ENCODE peak calls at places on chromosomes 16 and 17, in six cellular contexts. P is fibroblast of pulmonary artery, H is endothelial cell, T is neuronal stem cell, A is substantia nigra, O is non-pigmented ciliary epithelial cell. M is an unnamed sample.

GRCh38 chr17:79839363-79840203 is at the start of gene CBX4:
- DNase-seq in P (peak; percentile 92), H (peak; percentile 86), T (peak; percentile 88), A (peak; percentile 98), O (no peak), M (peak; percentile 87)

GRCh38 chr16:66128363-66128725 is 238.1 kb upstream of the CDH5 start:
- DNase-seq in P (no peak), H (no peak), T (no peak), A (no peak), O (no peak), M (no peak)

GRCh38 chr17:13698832-13699231 is 97.1 kb upstream of the HS3ST3A1 start:
- DNase-seq in P (no peak), H (no peak), T (no peak), A (no peak), O (no peak), M (no peak)

GRCh38 chr17:15516150-15516549 is 47.1 kb downstream of the TVP23C start:
- DNase-seq in P (peak; percentile 45), H (no peak), T (no peak), A (no peak), O (no peak), M (no peak)

GRCh38 chr16:28986492-28986891 is 1.6 kb downstream of the LAT start:
- DNase-seq in P (no peak), H (no peak), T (no peak), A (no peak), O (no peak), M (no peak)

GRCh38 chr17:45740553-45741330 is 43.4 kb upstream of the CRHR1 start:
- DNase-seq in P (peak; percentile 5), H (peak; percentile 37), T (peak; percentile 87), A (peak; percentile 81), O (no peak), M (peak; percentile 4)

GRCh38 chr17:44921122-44921882 is 6.0 kb upstream of the GFAP start:
- DNase-seq in P (no peak), H (no peak), T (peak; percentile 33), A (no peak), O (no peak), M (no peak)

GRCh38 chr17:76446449-76447231 is 6.3 kb downstream of the UBE2O start:
- DNase-seq in P (peak; percentile 83), H (no peak), T (no peak), A (no peak), O (peak; percentile 57), M (no peak)

GRCh38 chr17:79951361-79952264 is 84.1 kb downstream of the TBC1D16 start:
- DNase-seq in P (peak; percentile 90), H (no peak), T (no peak), A (peak; percentile 67), O (peak; percentile 50), M (no peak)

GRCh38 chr17:31527606-31528005 is 136.1 kb downstream of the RAB11FIP4 start:
- DNase-seq in P (peak; percentile 61), H (no peak), T (no peak), A (no peak), O (no peak), M (no peak)

GRCh38 chr17:44992242-44992939 is 24.3 kb upstream of the C1QL1 start:
- DNase-seq in P (no peak), H (no peak), T (no peak), A (no peak), O (no peak), M (no peak)

GRCh38 chr16:49838361-49838638 is 17.6 kb downstream of the ZNF423 start:
- DNase-seq in P (no peak), H (no peak), T (no peak), A (no peak), O (no peak), M (no peak)

GRCh38 chr17:63390090-63390489 is 56.0 kb downstream of the CYB561 start:
- DNase-seq in P (no peak), H (no peak), T (no peak), A (no peak), O (no peak), M (no peak)

GRCh38 chr17:8941520-8941919 is 24.0 kb downstream of the PIK3R5 start:
- DNase-seq in P (no peak), H (no peak), T (no peak), A (no peak), O (no peak), M (peak; percentile 71)

GRCh38 chr17:72588961-72589360 is 468.1 kb downstream of the SOX9 start:
- DNase-seq in P (no peak), H (no peak), T (no peak), A (peak; percentile 61), O (no peak), M (no peak)

GRCh38 chr16:58792188-58792587 is 58.1 kb upstream of the GOT2 start:
- DNase-seq in P (no peak), H (no peak), T (no peak), A (no peak), O (no peak), M (no peak)

GRCh38 chr16:67528870-67529638 is 425 bp downstream of the RIPOR1 start:
- DNase-seq in P (peak; percentile 44), H (no peak), T (no peak), A (peak; percentile 68), O (no peak), M (no peak)

GRCh38 chr16:1691956-1692355 is 13.9 kb downstream of the JPT2 start:
- DNase-seq in P (peak; percentile 74), H (no peak), T (no peak), A (no peak), O (peak; percentile 76), M (no peak)

GRCh38 chr16:27708651-27709050 is 158.7 kb downstream of the KATNIP start:
- DNase-seq in P (no peak), H (no peak), T (no peak), A (no peak), O (no peak), M (no peak)

GRCh38 chr16:81549547-81550411 is 105.2 kb downstream of the CMIP start:
- DNase-seq in P (no peak), H (no peak), T (no peak), A (no peak), O (no peak), M (no peak)

GRCh38 chr17:7929158-7930029 is at the start of gene KCNAB3:
- DNase-seq in P (peak; percentile 73), H (peak; percentile 74), T (peak; percentile 69), A (peak; percentile 82), O (no peak), M (no peak)

GRCh38 chr17:81428121-81428515 is 32.9 kb downstream of the BAHCC1 start:
- DNase-seq in P (no peak), H (no peak), T (no peak), A (peak; percentile 68), O (no peak), M (no peak)

GRCh38 chr17:71361691-71362450 is 758.9 kb upstream of the SOX9 start:
- DNase-seq in P (peak; percentile 25), H (no peak), T (no peak), A (no peak), O (no peak), M (no peak)

GRCh38 chr17:75918112-75918445 is 13.4 kb upstream of the MRPL38 start:
- DNase-seq in P (no peak), H (no peak), T (no peak), A (no peak), O (no peak), M (no peak)

GRCh38 chr17:3602499-3602898 is 6.7 kb downstream of the TRPV1 start:
- DNase-seq in P (peak; percentile 38), H (no peak), T (no peak), A (no peak), O (no peak), M (peak; percentile 7)

GRCh38 chr16:13727943-13728342 is 192.0 kb upstream of the ERCC4 start:
- DNase-seq in P (no peak), H (no peak), T (no peak), A (no peak), O (no peak), M (no peak)

GRCh38 chr16:47028767-47029377 is 55.4 kb upstream of the DNAJA2 start:
- DNase-seq in P (no peak), H (no peak), T (no peak), A (no peak), O (no peak), M (no peak)

GRCh38 chr16:12113581-12114375 is 137.2 kb downstream of the SNX29 start:
- DNase-seq in P (no peak), H (no peak), T (no peak), A (peak; percentile 17), O (no peak), M (no peak)

GRCh38 chr16:2037115-2037514 is 10.4 kb downstream of the NHERF2 start:
- DNase-seq in P (no peak), H (no peak), T (no peak), A (no peak), O (no peak), M (no peak)

GRCh38 chr17:77958716-77959215 is 263 bp downstream of the TNRC6C start:
- DNase-seq in P (no peak), H (no peak), T (no peak), A (peak; percentile 72), O (no peak), M (no peak)